ENCODE peak calls at places on chromosomes 3 and 15, in six cellular contexts. K, I, F, R, L and J are unnamed samples. For H3K27me3 and H3K4me1, the result is how much of the 10 kb centered on the place peaks cover.

GRCh38 chr3:22730701-22731100 is 472.4 kb upstream of the UBE2E2 start:
- DNase-seq in K (no peak), I (no peak), F (no peak), R (no peak), L (no peak), J (no peak)

GRCh38 chr3:115996420-115997108 is 373.3 kb downstream of the GAP43 start:
- DNase-seq in K (no peak), I (no peak), F (no peak), R (no peak), L (no peak), J (no peak)

GRCh38 chr3:188283347-188283746 is 129.4 kb downstream of the LPP start:
- DNase-seq in K (peak), I (no peak), F (no peak), R (no peak), L (no peak), J (no peak)

GRCh38 chr3:135226057-135226456 is 431.0 kb downstream of the EPHB1 start:
- DNase-seq in K (no peak), I (no peak), F (no peak), R (no peak), L (no peak), J (no peak)

GRCh38 chr3:156474560-156475389 is 80.1 kb downstream of the SSR3 start:
- DNase-seq in K (no peak), I (no peak), F (no peak), R (peak), L (no peak), J (no peak)

GRCh38 chr3:13281657-13282527 is 138.2 kb downstream of the NUP210 start:
- DNase-seq in K (peak), I (no peak), F (no peak), R (peak), L (no peak), J (peak)

GRCh38 chr15:68303560-68304436 is 26.3 kb downstream of the FEM1B start:
- DNase-seq in K (peak), I (no peak), F (no peak), R (peak), L (no peak), J (no peak)

GRCh38 chr3:172317984-172318383 is 130.3 kb downstream of the GHSR start:
- DNase-seq in K (no peak), I (peak), F (peak), R (peak), L (no peak), J (peak)

GRCh38 chr3:41364736-41365135 is 165.4 kb downstream of the CTNNB1 start:
- DNase-seq in K (no peak), I (no peak), F (no peak), R (peak), L (no peak), J (no peak)

GRCh38 chr15:68339481-68339880 is 61.9 kb downstream of the FEM1B start:
- DNase-seq in K (no peak), I (no peak), F (no peak), R (no peak), L (no peak), J (no peak)

GRCh38 chr15:95409924-95410323 is 920.6 kb upstream of the NR2F2 start:
- DNase-seq in K (no peak), I (no peak), F (no peak), R (no peak), L (no peak), J (no peak)

GRCh38 chr15:58440181-58440910 is 8.6 kb downstream of the LIPC start:
- DNase-seq in K (peak), I (peak), F (no peak), R (no peak), L (no peak), J (no peak)

GRCh38 chr3:62373215-62373614 is at the start of gene FEZF2:
- DNase-seq in K (no peak), I (no peak), F (no peak), R (no peak), L (no peak), J (no peak)
- H3K27me3 ChIP-seq in K (under half), I (half or more), F (under half), R (under half), L (under half), J (half or more)

GRCh38 chr15:33009603-33010002 is 184.9 kb downstream of the FMN1 start:
- DNase-seq in K (no peak), I (no peak), F (no peak), R (no peak), L (no peak), J (no peak)

GRCh38 chr15:33008284-33009011 is 186.1 kb downstream of the FMN1 start:
- DNase-seq in K (no peak), I (no peak), F (no peak), R (no peak), L (no peak), J (no peak)

GRCh38 chr15:33007295-33007855 is 187.1 kb downstream of the FMN1 start:
- DNase-seq in K (no peak), I (peak), F (no peak), R (peak), L (no peak), J (no peak)

GRCh38 chr15:33009026-33009425 is 185.5 kb downstream of the FMN1 start:
- DNase-seq in K (no peak), I (no peak), F (no peak), R (no peak), L (no peak), J (no peak)

GRCh38 chr15:33005582-33005981 is 188.9 kb downstream of the FMN1 start:
- DNase-seq in K (no peak), I (no peak), F (no peak), R (no peak), L (no peak), J (no peak)
- H3K4me1 ChIP-seq in K (under half), I (under half), F (under half), R (under half), L (under half), J (under half)

GRCh38 chr15:34757262-34757661 is 2.5 kb upstream of the GJD2 start:
- DNase-seq in K (no peak), I (no peak), F (no peak), R (no peak), L (no peak), J (no peak)
- H3K27me3 ChIP-seq in K (under half), I (under half), F (under half), R (half or more), L (under half), J (half or more)

GRCh38 chr15:43826029-43826507 is 734 bp upstream of the WDR76 start:
- DNase-seq in K (no peak), I (no peak), F (no peak), R (no peak), L (no peak), J (no peak)

GRCh38 chr15:43821505-43821904 is 3.0 kb downstream of the MFAP1 start:
- DNase-seq in K (no peak), I (no peak), F (no peak), R (no peak), L (no peak), J (no peak)

GRCh38 chr15:43828061-43828657 is 1.4 kb downstream of the WDR76 start:
- DNase-seq in K (no peak), I (no peak), F (no peak), R (no peak), L (no peak), J (no peak)

DNA sequence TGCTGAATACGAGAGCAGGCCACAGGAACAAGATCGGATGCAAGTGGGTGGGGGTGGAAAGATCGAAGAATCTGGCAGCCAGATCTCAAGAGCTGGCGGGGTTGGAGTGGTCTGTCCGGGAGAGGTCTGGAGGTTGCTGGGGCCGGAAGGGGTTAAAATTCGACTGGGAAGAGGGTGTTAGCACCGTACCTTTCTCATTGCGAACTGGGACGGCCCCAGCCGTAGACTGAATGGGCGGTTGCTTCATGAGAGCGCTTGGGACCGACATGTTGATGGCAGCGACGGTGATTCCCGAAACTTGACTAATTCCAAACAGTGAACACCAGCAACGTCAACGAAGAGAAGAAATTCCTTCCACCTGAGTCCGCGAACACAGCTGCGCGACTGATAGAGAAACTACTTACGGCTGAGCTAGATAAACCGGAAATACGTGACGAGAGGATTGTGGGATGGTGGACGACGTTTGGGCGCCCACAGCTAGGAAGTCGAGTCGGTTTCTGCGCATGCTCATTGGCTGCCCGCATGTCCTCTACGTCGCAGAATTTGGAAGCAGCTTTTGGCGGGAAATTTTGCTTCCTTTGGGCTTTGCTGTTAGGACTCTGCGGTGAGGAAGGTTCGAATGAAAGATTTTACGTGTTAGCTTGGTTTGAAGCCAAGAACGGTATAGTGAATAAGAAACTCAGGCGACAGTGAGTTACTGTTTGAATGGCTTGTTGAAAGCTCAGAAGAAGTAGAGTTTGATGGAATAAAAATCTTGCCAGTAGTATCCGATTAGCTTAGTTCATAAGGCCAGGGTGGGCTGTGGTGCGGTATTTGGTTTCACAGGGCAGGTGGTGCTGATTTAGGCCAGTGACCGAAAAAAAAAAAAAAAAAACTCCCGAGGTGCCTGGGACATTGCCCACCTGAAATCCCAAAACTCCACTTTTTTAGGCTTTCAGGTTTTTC is at the start of gene MFAP1:
- DNase-seq in K (peak), I (peak), F (peak), R (peak), L (peak), J (peak)
- H3K4me1 ChIP-seq in K (under half), I (under half), F (under half), R (under half), L (under half), J (half or more)

DNA sequence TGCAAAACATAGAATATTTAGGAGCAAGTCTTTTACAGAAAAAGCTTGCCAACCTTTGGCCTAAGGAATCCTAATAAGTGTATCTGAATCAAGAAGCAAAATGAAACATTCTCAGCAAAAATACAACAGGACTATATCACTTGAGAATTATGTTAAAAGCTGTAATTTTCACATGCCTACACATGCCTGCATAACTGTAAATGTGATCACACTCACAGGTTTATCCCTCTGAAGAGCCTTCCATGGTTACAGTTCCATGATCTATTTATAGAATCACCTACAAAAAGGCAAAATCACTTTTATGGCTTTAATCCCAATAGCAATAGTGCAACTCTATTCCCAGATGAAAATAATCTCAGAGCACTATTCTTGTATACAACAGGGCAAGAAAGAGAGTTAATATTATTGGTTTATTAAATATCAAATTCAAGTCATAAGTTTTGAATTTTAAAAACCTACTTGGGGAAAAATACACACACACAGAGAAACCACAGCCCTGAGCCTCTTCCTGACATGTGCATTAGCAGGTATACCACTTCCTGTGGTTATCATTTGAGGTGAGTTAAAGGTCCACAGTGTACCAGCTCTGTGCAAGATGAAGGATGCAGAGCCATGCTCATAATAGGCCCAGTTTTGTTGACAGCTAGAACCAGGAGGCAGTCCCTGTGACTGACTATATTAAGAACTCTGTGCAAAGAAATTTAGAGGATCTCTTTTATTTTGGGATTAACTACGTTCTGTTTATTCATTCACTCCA is 252.5 kb upstream of the TGFBR2 start:
- DNase-seq in K (peak), I (peak), F (no peak), R (no peak), L (peak), J (no peak)
- H3K27me3 ChIP-seq in K (under half), I (under half), F (under half), R (under half), L (under half), J (under half)

GRCh38 chr3:129593230-129593594 is 13.3 kb downstream of the PLXND1 start:
- DNase-seq in K (no peak), I (no peak), F (no peak), R (no peak), L (no peak), J (no peak)

GRCh38 chr3:129594907-129595390 is 11.5 kb downstream of the PLXND1 start:
- DNase-seq in K (no peak), I (no peak), F (no peak), R (no peak), L (no peak), J (no peak)

GRCh38 chr3:129593595-129594339 is 12.7 kb downstream of the PLXND1 start:
- DNase-seq in K (peak), I (no peak), F (no peak), R (no peak), L (peak), J (no peak)

GRCh38 chr3:129591932-129592331 is 14.5 kb downstream of the PLXND1 start:
- DNase-seq in K (no peak), I (no peak), F (no peak), R (no peak), L (no peak), J (no peak)

DNA sequence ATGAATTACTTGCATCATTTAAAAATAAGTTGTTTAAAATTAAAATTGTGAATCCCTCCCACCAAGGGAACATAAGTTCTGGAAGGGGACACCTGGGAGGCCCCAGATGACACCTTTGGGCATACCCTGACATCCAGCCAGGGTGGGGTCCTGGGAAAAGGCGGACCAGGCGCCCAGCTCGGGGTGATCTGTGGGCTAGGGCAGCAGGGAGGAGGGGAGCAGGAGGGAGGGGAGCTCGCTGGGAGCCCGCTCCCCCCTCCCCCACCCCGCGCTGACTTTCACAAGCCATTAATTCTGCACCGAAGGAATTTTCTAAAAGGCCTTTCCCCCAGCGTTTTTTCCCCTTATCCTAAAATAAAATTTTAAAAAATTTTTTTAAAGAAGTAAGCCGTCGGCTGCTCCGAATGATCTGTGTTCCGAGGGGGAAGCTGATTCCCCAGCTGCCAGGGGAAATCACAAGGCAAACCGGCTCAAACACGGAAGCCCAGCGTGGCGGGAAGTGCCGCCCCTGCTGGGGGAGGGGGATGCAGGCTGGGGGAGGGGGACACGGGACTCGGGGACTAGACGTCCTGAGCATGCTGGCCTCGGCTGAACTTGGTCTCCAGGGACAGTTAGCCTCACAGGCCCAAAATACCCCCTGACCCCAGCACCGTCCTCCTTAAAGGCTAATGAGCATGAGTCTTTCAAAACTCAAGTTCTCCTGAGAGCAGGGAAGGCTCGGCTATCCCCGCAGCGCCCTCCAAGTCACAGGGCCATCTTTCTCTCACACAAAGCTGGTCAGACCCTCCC is 13.9 kb downstream of the PLXND1 start:
- DNase-seq in K (peak), I (no peak), F (peak), R (peak), L (no peak), J (peak)
- H3K4me1 ChIP-seq in K (under half), I (under half), F (under half), R (under half), L (under half), J (half or more)

GRCh38 chr3:46467562-46467961 is 2.9 kb upstream of the LTF start:
- DNase-seq in K (no peak), I (no peak), F (no peak), R (no peak), L (no peak), J (no peak)

GRCh38 chr3:46468758-46469600 is 4.3 kb upstream of the LTF start:
- DNase-seq in K (no peak), I (no peak), F (no peak), R (no peak), L (no peak), J (peak)

GRCh38 chr3:46466273-46466672 is 1.6 kb upstream of the LTF start:
- DNase-seq in K (no peak), I (no peak), F (no peak), R (no peak), L (no peak), J (peak)

GRCh38 chr3:46465196-46465520 is 453 bp upstream of the LTF start:
- DNase-seq in K (no peak), I (no peak), F (no peak), R (no peak), L (no peak), J (no peak)

DNA sequence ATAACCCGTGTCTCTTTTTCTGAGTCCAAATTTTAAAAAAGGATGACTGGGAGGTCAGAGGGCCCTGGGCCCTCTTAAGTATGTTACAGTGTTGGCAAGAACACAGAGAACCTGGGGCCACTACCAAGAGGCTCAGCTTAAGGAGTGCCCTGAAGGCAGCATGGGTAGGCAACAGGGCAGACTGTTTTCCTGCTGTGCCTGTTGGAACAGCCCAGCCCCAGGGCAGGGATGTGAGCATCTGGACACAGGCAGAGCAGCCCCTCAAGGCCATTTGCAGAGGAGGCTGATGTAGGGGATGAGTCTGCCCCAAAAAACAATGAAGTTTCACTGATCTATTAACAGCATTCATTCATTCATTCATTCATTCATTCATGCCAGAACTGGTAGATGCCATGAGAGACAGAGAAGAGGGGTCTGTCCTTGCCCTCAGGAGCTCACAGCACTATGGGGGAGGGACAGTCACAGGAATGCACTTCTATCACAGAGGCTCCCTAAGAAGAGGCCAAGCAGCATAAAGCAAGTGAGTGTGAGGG is 2.2 kb upstream of the LTF start:
- DNase-seq in K (no peak), I (no peak), F (no peak), R (no peak), L (no peak), J (no peak)
- H3K27me3 ChIP-seq in K (under half), I (under half), F (under half), R (under half), L (under half), J (under half)

GRCh38 chr3:183579967-183580720 is 24.6 kb upstream of the KLHL6 start:
- DNase-seq in K (no peak), I (no peak), F (peak), R (no peak), L (no peak), J (peak)

GRCh38 chr3:183577336-183577735 is 21.8 kb upstream of the KLHL6 start:
- DNase-seq in K (no peak), I (no peak), F (no peak), R (no peak), L (no peak), J (no peak)

GRCh38 chr3:183578179-183578578 is 22.7 kb upstream of the KLHL6 start:
- DNase-seq in K (no peak), I (no peak), F (no peak), R (no peak), L (no peak), J (no peak)

GRCh38 chr3:183572935-183573334 is 17.4 kb upstream of the KLHL6 start:
- DNase-seq in K (no peak), I (no peak), F (no peak), R (no peak), L (no peak), J (no peak)

GRCh38 chr3:183576487-183577107 is 21.1 kb upstream of the KLHL6 start:
- DNase-seq in K (no peak), I (no peak), F (no peak), R (peak), L (no peak), J (no peak)
- H3K4me1 ChIP-seq in K (under half), I (under half), F (under half), R (under half), L (under half), J (under half)